ENCODE peak calls at places on chromosomes 16 and 17, in four cellular contexts. One of them, this sample, is unnamed.

GRCh38 chr17:73962308-73962707 is 241.2 kb upstream of the RPL38 start:
- DNase-seq in H1: no peak
- DNase-seq in GM12878: no peak
- DNase-seq in HCT116: no peak
- DNase-seq in this sample: no peak

GRCh38 chr17:37502009-37502936 is 12.6 kb downstream of the DUSP14 start:
- DNase-seq in HCT116: no peak
- DNase-seq in GM12878: no peak
- DNase-seq in H1: no peak
- DNase-seq in this sample: no peak

GRCh38 chr17:77858291-77859034 is 100.0 kb upstream of the TNRC6C start:
- DNase-seq in H1: no peak
- DNase-seq in HCT116: no peak
- DNase-seq in GM12878: no peak
- DNase-seq in this sample: no peak

GRCh38 chr17:66200685-66201092 is 8.8 kb upstream of the CEP112 start:
- DNase-seq in GM12878: no peak
- DNase-seq in H1: peak
- DNase-seq in HCT116: peak
- DNase-seq in this sample: peak

GRCh38 chr16:79573071-79573470 is 27.5 kb downstream of the MAF start:
- DNase-seq in GM12878: no peak
- DNase-seq in H1: no peak
- DNase-seq in HCT116: no peak
- DNase-seq in this sample: no peak

GRCh38 chr17:6259899-6260298 is 175.0 kb downstream of the AIPL1 start:
- DNase-seq in HCT116: no peak
- DNase-seq in H1: no peak
- DNase-seq in GM12878: no peak
- DNase-seq in this sample: no peak

GRCh38 chr17:336110-337021 is 16.2 kb downstream of the RPH3AL start:
- DNase-seq in H1: no peak
- DNase-seq in HCT116: no peak
- DNase-seq in GM12878: no peak
- DNase-seq in this sample: no peak

GRCh38 chr16:58563235-58563634 is 47.9 kb downstream of the SETD6 start:
- DNase-seq in H1: no peak
- DNase-seq in GM12878: no peak
- DNase-seq in HCT116: no peak
- DNase-seq in this sample: no peak

GRCh38 chr17:46178550-46179198 is 14.6 kb downstream of the KANSL1 start:
- DNase-seq in GM12878: no peak
- DNase-seq in H1: no peak
- DNase-seq in HCT116: no peak
- DNase-seq in this sample: no peak

GRCh38 chr17:50473901-50474300 is 4.8 kb upstream of the RSAD1 start:
- DNase-seq in H1: no peak
- DNase-seq in HCT116: no peak
- DNase-seq in GM12878: no peak
- DNase-seq in this sample: no peak

GRCh38 chr16:88747588-88748301 is 37.3 kb downstream of the PIEZO1 start:
- DNase-seq in GM12878: no peak
- DNase-seq in HCT116: peak
- DNase-seq in H1: peak
- DNase-seq in this sample: peak

GRCh38 chr17:32492281-32492623 is 5.5 kb downstream of the CDK5R1 start:
- DNase-seq in GM12878: no peak
- DNase-seq in H1: no peak
- DNase-seq in HCT116: no peak
- DNase-seq in this sample: no peak

GRCh38 chr16:88454315-88455057 is 1.4 kb downstream of the ZFPM1 start:
- DNase-seq in H1: peak
- DNase-seq in GM12878: no peak
- DNase-seq in HCT116: no peak
- DNase-seq in this sample: no peak

GRCh38 chr17:82487898-82488297 is 29.4 kb downstream of the NARF start:
- DNase-seq in GM12878: no peak
- DNase-seq in H1: no peak
- DNase-seq in HCT116: no peak
- DNase-seq in this sample: no peak

GRCh38 chr17:29640413-29640812 is 17.7 kb upstream of the CORO6 start:
- DNase-seq in HCT116: no peak
- DNase-seq in H1: no peak
- DNase-seq in GM12878: no peak
- DNase-seq in this sample: no peak

GRCh38 chr17:628089-628488 is 86.5 kb downstream of the VPS53 start:
- DNase-seq in GM12878: no peak
- DNase-seq in HCT116: no peak
- DNase-seq in H1: no peak
- DNase-seq in this sample: no peak

GRCh38 chr16:82263456-82264159 is 93.6 kb upstream of the MPHOSPH6 start:
- DNase-seq in H1: peak
- DNase-seq in HCT116: peak
- DNase-seq in GM12878: peak
- DNase-seq in this sample: peak

GRCh38 chr16:20761175-20761574 is 2.6 kb upstream of the ACSM3 start:
- DNase-seq in GM12878: no peak
- DNase-seq in HCT116: no peak
- DNase-seq in H1: no peak
- DNase-seq in this sample: no peak

GRCh38 chr17:50177983-50178834 is 12.4 kb downstream of the SGCA start:
- DNase-seq in HCT116: peak
- DNase-seq in H1: peak
- DNase-seq in GM12878: no peak
- DNase-seq in this sample: peak

GRCh38 chr16:57802635-57803412 is 533 bp upstream of the KIFC3 start:
- DNase-seq in GM12878: no peak
- DNase-seq in HCT116: no peak
- DNase-seq in H1: peak
- DNase-seq in this sample: no peak

GRCh38 chr16:55559233-55559632 is 7.3 kb upstream of the CAPNS2 start:
- DNase-seq in GM12878: no peak
- DNase-seq in H1: no peak
- DNase-seq in HCT116: no peak
- DNase-seq in this sample: no peak

GRCh38 chr16:11669380-11670146 is 1.3 kb downstream of the SNN start:
- DNase-seq in H1: no peak
- DNase-seq in GM12878: peak
- DNase-seq in HCT116: no peak
- DNase-seq in this sample: no peak

GRCh38 chr17:44630703-44631102 is 25.6 kb upstream of the MEIOC start:
- DNase-seq in GM12878: no peak
- DNase-seq in H1: no peak
- DNase-seq in HCT116: no peak
- DNase-seq in this sample: no peak

GRCh38 chr17:3536736-3537135 is 20.9 kb downstream of the TRPV3 start:
- DNase-seq in GM12878: no peak
- DNase-seq in H1: no peak
- DNase-seq in HCT116: no peak
- DNase-seq in this sample: no peak

GRCh38 chr16:14364386-14365199 is 265.5 kb downstream of the PARN start:
- DNase-seq in H1: no peak
- DNase-seq in GM12878: no peak
- DNase-seq in HCT116: peak
- DNase-seq in this sample: no peak

GRCh38 chr17:17500999-17501605 is 4.9 kb upstream of the RASD1 start:
- DNase-seq in H1: no peak
- DNase-seq in HCT116: no peak
- DNase-seq in GM12878: no peak
- DNase-seq in this sample: no peak

GRCh38 chr17:63419398-63419797 is 26.7 kb downstream of the CYB561 start:
- DNase-seq in H1: no peak
- DNase-seq in GM12878: no peak
- DNase-seq in HCT116: no peak
- DNase-seq in this sample: no peak

GRCh38 chr17:75367312-75367711 is 38.2 kb downstream of the GRB2 start:
- DNase-seq in HCT116: no peak
- DNase-seq in GM12878: no peak
- DNase-seq in H1: no peak
- DNase-seq in this sample: no peak

GRCh38 chr17:10600551-10600950 is 51.1 kb upstream of the MYH2 start:
- DNase-seq in GM12878: no peak
- DNase-seq in HCT116: no peak
- DNase-seq in H1: no peak
- DNase-seq in this sample: no peak

DNA sequence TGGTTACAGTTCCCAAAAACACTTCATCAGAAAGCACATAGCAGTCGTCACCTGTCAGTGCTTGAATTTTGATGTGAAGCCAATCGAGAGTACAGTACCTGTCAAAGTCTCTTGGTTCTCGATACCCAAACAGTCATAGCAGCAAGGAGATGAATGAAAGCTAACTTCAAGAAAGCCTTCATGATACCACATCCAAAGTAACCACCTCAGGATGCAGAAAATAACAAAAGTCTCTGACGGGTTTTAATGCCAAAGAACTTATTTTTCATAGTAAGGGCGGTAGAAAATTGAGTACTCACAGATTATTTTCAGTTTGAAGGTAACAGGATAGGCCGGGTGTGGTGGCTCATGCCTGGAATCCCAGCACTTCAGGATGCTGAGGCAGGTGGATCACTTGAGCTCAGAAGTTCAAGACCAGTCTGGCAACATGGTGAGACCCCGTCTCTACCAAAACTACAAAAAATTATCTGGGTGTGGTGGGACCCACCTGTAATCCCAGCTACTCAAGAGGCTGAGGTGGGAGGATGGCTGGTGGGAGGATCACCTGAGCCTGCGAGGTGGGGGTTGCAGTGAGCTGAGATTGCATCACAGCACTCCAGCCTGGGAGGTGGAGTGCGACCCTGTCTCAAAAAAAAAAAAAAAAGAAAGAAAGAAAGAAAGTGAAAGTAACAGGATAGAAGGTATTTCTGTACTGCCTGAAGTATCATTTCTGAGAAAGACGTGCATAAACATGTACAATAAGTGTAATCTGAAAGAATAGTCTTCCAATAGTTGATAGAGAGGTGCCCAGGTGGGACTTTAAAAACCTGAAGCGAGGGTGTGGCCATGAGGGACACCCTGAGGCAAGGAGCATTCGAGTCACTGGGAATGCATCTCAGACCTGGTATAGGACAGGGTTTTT is 15.4 kb downstream of the MFSD11 start:
- DNase-seq in H1: no peak
- DNase-seq in GM12878: no peak
- DNase-seq in HCT116: no peak
- DNase-seq in this sample: no peak
- TF ChIP-seq EGR1 in H1: no peak
- TF ChIP-seq EGR1 in GM12878: no peak
- TF ChIP-seq EGR1 in HCT116: no peak
- TF ChIP-seq EGR1 in this sample: no peak

GRCh38 chr17:61294777-61295176 is 104.9 kb upstream of the TBX2 start:
- DNase-seq in H1: no peak
- DNase-seq in HCT116: peak
- DNase-seq in GM12878: no peak
- DNase-seq in this sample: no peak
- TF ChIP-seq EGR1 in H1: no peak
- TF ChIP-seq EGR1 in HCT116: no peak
- TF ChIP-seq EGR1 in GM12878: no peak
- TF ChIP-seq EGR1 in this sample: no peak

DNA sequence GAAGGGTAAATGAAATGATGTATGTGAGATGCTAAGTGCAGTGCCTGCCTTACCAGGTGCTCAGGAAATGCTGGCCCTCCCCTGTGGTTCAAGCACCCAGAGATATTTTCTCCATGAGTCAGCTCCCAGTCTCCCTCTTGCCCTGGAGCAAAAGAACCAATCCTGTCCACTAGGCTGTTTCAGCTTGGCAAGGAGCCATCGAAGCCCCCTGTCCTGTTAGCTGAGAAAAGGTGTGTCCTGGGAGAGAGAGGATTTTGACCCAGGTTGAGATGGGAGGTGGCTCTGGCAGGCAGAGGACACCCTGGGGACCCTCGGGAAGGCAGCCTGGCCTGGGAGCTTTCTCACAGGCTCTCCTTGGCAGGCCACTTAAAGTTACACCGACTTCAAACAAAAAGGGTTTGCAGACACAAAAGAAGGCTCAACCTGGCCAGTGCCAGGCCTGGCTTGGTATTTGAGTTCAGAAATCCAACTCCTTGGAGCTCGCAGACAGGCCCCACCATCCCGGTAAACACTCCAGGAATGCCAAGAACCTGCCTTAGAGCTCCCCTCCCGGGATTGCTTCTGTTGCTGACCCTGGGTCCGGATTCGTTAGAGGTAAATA is 29.6 kb downstream of the NTN1 start:
- DNase-seq in H1: peak
- DNase-seq in GM12878: no peak
- DNase-seq in HCT116: peak
- DNase-seq in this sample: no peak
- TF ChIP-seq EGR1 in H1: no peak
- TF ChIP-seq EGR1 in GM12878: no peak
- TF ChIP-seq EGR1 in HCT116: no peak
- TF ChIP-seq EGR1 in this sample: no peak

DNA sequence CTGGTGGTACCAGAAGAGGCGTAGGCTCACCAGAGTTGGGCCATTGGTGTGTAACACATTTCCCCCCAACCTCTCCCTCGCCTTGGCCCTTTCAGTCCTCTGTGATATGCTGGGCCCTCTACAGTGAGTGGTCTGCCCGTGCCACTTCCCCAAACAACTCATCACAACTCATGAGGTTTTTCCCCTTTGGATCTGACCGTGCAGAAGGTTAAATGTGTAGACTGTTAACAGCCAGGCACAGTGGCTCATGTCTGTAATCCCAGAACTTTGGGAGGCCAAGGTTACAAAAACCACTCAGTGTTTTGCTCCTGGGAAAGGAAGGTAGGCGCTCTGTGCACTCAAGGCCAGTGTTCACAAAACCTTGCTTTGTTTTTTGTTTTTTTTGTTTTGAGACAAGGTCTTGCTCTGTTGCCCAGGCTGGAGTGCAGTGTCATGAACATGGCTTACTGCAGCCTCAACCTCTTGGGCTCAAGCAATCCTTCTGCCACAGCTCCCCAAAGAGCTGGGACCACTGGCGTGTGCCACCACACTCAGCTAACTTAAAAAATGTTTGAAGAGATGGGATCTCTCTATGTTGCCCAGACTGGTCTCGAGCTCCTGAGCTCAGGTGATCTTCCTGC is 11.3 kb upstream of the CYB5B start:
- DNase-seq in HCT116: no peak
- DNase-seq in GM12878: no peak
- DNase-seq in H1: no peak
- DNase-seq in this sample: no peak
- TF ChIP-seq EGR1 in HCT116: no peak
- TF ChIP-seq EGR1 in GM12878: no peak
- TF ChIP-seq EGR1 in H1: no peak
- TF ChIP-seq EGR1 in this sample: no peak

GRCh38 chr17:42113293-42114069 is 967 bp upstream of the DHX58 start:
- DNase-seq in H1: no peak
- DNase-seq in GM12878: no peak
- DNase-seq in HCT116: no peak
- DNase-seq in this sample: no peak

GRCh38 chr17:42114118-42114517 is 1.6 kb upstream of the DHX58 start:
- DNase-seq in GM12878: no peak
- DNase-seq in H1: no peak
- DNase-seq in HCT116: no peak
- DNase-seq in this sample: no peak

GRCh38 chr17:42111901-42112551 is 488 bp downstream of the DHX58 start:
- DNase-seq in H1: no peak
- DNase-seq in HCT116: no peak
- DNase-seq in GM12878: no peak
- DNase-seq in this sample: no peak

GRCh38 chr17:42111265-42111636 is 1.3 kb downstream of the DHX58 start:
- DNase-seq in GM12878: no peak
- DNase-seq in HCT116: no peak
- DNase-seq in H1: no peak
- DNase-seq in this sample: no peak

GRCh38 chr17:42112552-42113176 is at the start of gene DHX58:
- DNase-seq in H1: no peak
- DNase-seq in GM12878: peak
- DNase-seq in HCT116: no peak
- DNase-seq in this sample: peak
- TF ChIP-seq EGR1 in H1: no peak
- TF ChIP-seq EGR1 in GM12878: no peak
- TF ChIP-seq EGR1 in HCT116: no peak
- TF ChIP-seq EGR1 in this sample: no peak

This sample was measured in K562.